ENCODE peak calls at places on chromosomes 16 and 17, in eight cellular contexts. Z is cardiac fibroblast; B is sigmoid colon; Q is activated CD4-positive, alpha-beta T cell treated with anti-CD3 and anti-CD28 coated beads, Interleukin-2, amount 50 U/mL, for 48 hours; D is left cardiac atrium; Y is GM18507; M is GM10248; U is WTC11. N is an unnamed sample.

GRCh38 chr17:48251950-48252349 is 144.4 kb downstream of the SNX11 start:
- DNase-seq in Y (no peak), U (no peak), Z (no peak), D (no peak), M (no peak), Q (no peak), B (no peak), N (no peak)

GRCh38 chr16:66653581-66654350 is 42.8 kb downstream of the CMTM4 start:
- DNase-seq in Z (peak; percentile 52), M (no peak), D (no peak), U (no peak), Y (no peak), Q (no peak), B (peak; percentile 12), N (no peak)

GRCh38 chr16:88359008-88359407 is 23.8 kb upstream of the ZNF469 start:
- DNase-seq in Q (no peak), U (no peak), Z (no peak), D (peak; percentile 2), B (peak; percentile 48), M (no peak), Y (no peak), N (no peak)

GRCh38 chr16:30377812-30378235 is 3.2 kb downstream of the MYL11 start:
- DNase-seq in D (peak; percentile 97), Q (peak; percentile 86), U (peak; percentile 89), Z (peak; percentile 86), B (peak; percentile 98), M (peak; percentile 79), Y (no peak), N (peak; percentile 79)

GRCh38 chr17:2427910-2428309 is 27.1 kb upstream of the MNT start:
- DNase-seq in Y (no peak), M (no peak), Z (no peak), Q (no peak), U (no peak), B (no peak), D (no peak), N (no peak)

GRCh38 chr16:79561729-79562128 is 38.8 kb downstream of the MAF start:
- DNase-seq in Q (no peak), M (no peak), U (no peak), Z (no peak), Y (no peak), D (no peak), B (no peak), N (no peak)

GRCh38 chr17:48106802-48107136 is 797 bp upstream of the SNX11 start:
- DNase-seq in M (no peak), Y (no peak), Z (no peak), B (no peak), U (no peak), D (no peak), Q (no peak), N (no peak)

GRCh38 chr17:6463616-6464445 is 19.6 kb downstream of the PIMREG start:
- DNase-seq in D (no peak), Z (no peak), U (no peak), M (no peak), Y (no peak), B (no peak), Q (no peak), N (no peak)

GRCh38 chr17:55737976-55738501 is 12.8 kb upstream of the PCTP start:
- DNase-seq in Z (no peak), Q (no peak), M (no peak), Y (no peak), D (no peak), U (no peak), B (no peak), N (no peak)

GRCh38 chr17:2107506-2107905 is 52.6 kb downstream of the HIC1 start:
- DNase-seq in M (no peak), Z (no peak), Q (no peak), D (no peak), Y (no peak), B (no peak), U (no peak), N (no peak)

GRCh38 chr17:44585315-44585714 is 28.0 kb downstream of the FZD2 start:
- DNase-seq in Y (no peak), B (no peak), U (no peak), M (no peak), D (no peak), Q (no peak), Z (no peak), N (no peak)

GRCh38 chr17:11720816-11721215 is 122.5 kb downstream of the DNAH9 start:
- DNase-seq in Z (no peak), M (no peak), D (no peak), Q (no peak), Y (no peak), B (no peak), U (no peak), N (no peak)

GRCh38 chr17:60863892-60864673 is 186.4 kb downstream of the BCAS3 start:
- DNase-seq in D (no peak), U (no peak), B (no peak), M (no peak), Z (peak; percentile 23), Y (no peak), Q (no peak), N (no peak)

GRCh38 chr17:57739402-57740224 is 5.5 kb downstream of the CCDC182 start:
- DNase-seq in D (no peak), Z (peak; percentile 12), U (no peak), M (peak; percentile 51), B (no peak), Y (no peak), Q (no peak), N (no peak)